ENCODE peak calls at places on chromosomes 13 and 19, in ten cellular contexts. One of them, this sample, is unnamed.

GRCh38 chr19:32691952-32692726 is 518 bp downstream of the NUDT19 start:
- DNase-seq in iPS-NIHi11: peak; percentile 75
- DNase-seq in M059J: peak; percentile 68
- DNase-seq in H54: peak; percentile 46
- DNase-seq in lung: peak; percentile 74
- DNase-seq in stimulated activated CD4-positive, alpha-beta T cell treated with anti-CD3 and anti-CD28 coated beads, TNF-alpha, amount 100 ng/mL, for 24 hours: peak; percentile 43
- DNase-seq in COLO829: no peak
- DNase-seq in esophagus squamous epithelium: peak; percentile 27
- DNase-seq in K562: peak; percentile 58
- DNase-seq in MV-4-11: peak; percentile 67
- DNase-seq in this sample: peak; percentile 61

GRCh38 chr13:80259159-80259558 is 81.8 kb downstream of the SPRY2 start:
- DNase-seq in iPS-NIHi11: no peak
- DNase-seq in M059J: no peak
- DNase-seq in H54: no peak
- DNase-seq in lung: no peak
- DNase-seq in stimulated activated CD4-positive, alpha-beta T cell treated with anti-CD3 and anti-CD28 coated beads, TNF-alpha, amount 100 ng/mL, for 24 hours: no peak
- DNase-seq in COLO829: no peak
- DNase-seq in esophagus squamous epithelium: no peak
- DNase-seq in K562: no peak
- DNase-seq in MV-4-11: no peak
- DNase-seq in this sample: no peak

GRCh38 chr13:23578411-23579071 is 8.3 kb downstream of the TNFRSF19 start:
- DNase-seq in iPS-NIHi11: peak; percentile 74
- DNase-seq in M059J: peak; percentile 73
- DNase-seq in H54: peak; percentile 30
- DNase-seq in lung: peak; percentile 75
- DNase-seq in stimulated activated CD4-positive, alpha-beta T cell treated with anti-CD3 and anti-CD28 coated beads, TNF-alpha, amount 100 ng/mL, for 24 hours: peak; percentile 45
- DNase-seq in COLO829: no peak
- DNase-seq in esophagus squamous epithelium: no peak
- DNase-seq in K562: peak; percentile 48
- DNase-seq in MV-4-11: peak; percentile 47
- DNase-seq in this sample: peak; percentile 75

GRCh38 chr19:50512999-50513745 is 541 bp downstream of the ASPDH start:
- DNase-seq in iPS-NIHi11: no peak
- DNase-seq in M059J: no peak
- DNase-seq in H54: no peak
- DNase-seq in lung: no peak
- DNase-seq in stimulated activated CD4-positive, alpha-beta T cell treated with anti-CD3 and anti-CD28 coated beads, TNF-alpha, amount 100 ng/mL, for 24 hours: no peak
- DNase-seq in COLO829: no peak
- DNase-seq in esophagus squamous epithelium: no peak
- DNase-seq in K562: no peak
- DNase-seq in MV-4-11: no peak
- DNase-seq in this sample: no peak

GRCh38 chr19:3612330-3612729 is 5.7 kb upstream of the TBXA2R start:
- DNase-seq in iPS-NIHi11: no peak
- DNase-seq in M059J: no peak
- DNase-seq in H54: no peak
- DNase-seq in lung: no peak
- DNase-seq in stimulated activated CD4-positive, alpha-beta T cell treated with anti-CD3 and anti-CD28 coated beads, TNF-alpha, amount 100 ng/mL, for 24 hours: no peak
- DNase-seq in COLO829: no peak
- DNase-seq in esophagus squamous epithelium: no peak
- DNase-seq in K562: no peak
- DNase-seq in MV-4-11: no peak
- DNase-seq in this sample: no peak

GRCh38 chr19:5903054-5903501 is 512 bp downstream of the NDUFA11 start:
- DNase-seq in iPS-NIHi11: no peak
- DNase-seq in M059J: peak; percentile 50
- DNase-seq in H54: peak; percentile 45
- DNase-seq in lung: peak; percentile 47
- DNase-seq in stimulated activated CD4-positive, alpha-beta T cell treated with anti-CD3 and anti-CD28 coated beads, TNF-alpha, amount 100 ng/mL, for 24 hours: no peak
- DNase-seq in COLO829: no peak
- DNase-seq in esophagus squamous epithelium: no peak
- DNase-seq in K562: peak; percentile 39
- DNase-seq in MV-4-11: peak; percentile 28
- DNase-seq in this sample: no peak

GRCh38 chr13:33678906-33679657 is 138.9 kb upstream of the RFC3 start:
- DNase-seq in iPS-NIHi11: peak; percentile 29
- DNase-seq in M059J: peak; percentile 93
- DNase-seq in H54: peak; percentile 38
- DNase-seq in lung: peak; percentile 76
- DNase-seq in stimulated activated CD4-positive, alpha-beta T cell treated with anti-CD3 and anti-CD28 coated beads, TNF-alpha, amount 100 ng/mL, for 24 hours: peak; percentile 68
- DNase-seq in COLO829: peak; percentile 96
- DNase-seq in esophagus squamous epithelium: no peak
- DNase-seq in K562: peak; percentile 5
- DNase-seq in MV-4-11: no peak
- DNase-seq in this sample: no peak

GRCh38 chr13:100789481-100789880 is 114.9 kb upstream of the TMTC4 start:
- DNase-seq in iPS-NIHi11: no peak
- DNase-seq in M059J: peak; percentile 36
- DNase-seq in H54: no peak
- DNase-seq in lung: peak; percentile 78
- DNase-seq in stimulated activated CD4-positive, alpha-beta T cell treated with anti-CD3 and anti-CD28 coated beads, TNF-alpha, amount 100 ng/mL, for 24 hours: no peak
- DNase-seq in COLO829: peak; percentile 65
- DNase-seq in esophagus squamous epithelium: no peak
- DNase-seq in K562: no peak
- DNase-seq in MV-4-11: no peak
- DNase-seq in this sample: no peak

GRCh38 chr19:8571006-8571411 is 6.2 kb downstream of the MYO1F start:
- DNase-seq in iPS-NIHi11: peak; percentile 11
- DNase-seq in M059J: peak; percentile 88
- DNase-seq in H54: peak; percentile 80
- DNase-seq in lung: peak; percentile 57
- DNase-seq in stimulated activated CD4-positive, alpha-beta T cell treated with anti-CD3 and anti-CD28 coated beads, TNF-alpha, amount 100 ng/mL, for 24 hours: no peak
- DNase-seq in COLO829: no peak
- DNase-seq in esophagus squamous epithelium: no peak
- DNase-seq in K562: no peak
- DNase-seq in MV-4-11: peak; percentile 96
- DNase-seq in this sample: no peak

GRCh38 chr19:40528078-40528477 is 48.6 kb upstream of the SHKBP1 start:
- DNase-seq in iPS-NIHi11: no peak
- DNase-seq in M059J: no peak
- DNase-seq in H54: no peak
- DNase-seq in lung: no peak
- DNase-seq in stimulated activated CD4-positive, alpha-beta T cell treated with anti-CD3 and anti-CD28 coated beads, TNF-alpha, amount 100 ng/mL, for 24 hours: no peak
- DNase-seq in COLO829: no peak
- DNase-seq in esophagus squamous epithelium: no peak
- DNase-seq in K562: no peak
- DNase-seq in MV-4-11: no peak
- DNase-seq in this sample: no peak

GRCh38 chr19:14786421-14786851 is 8.1 kb upstream of the ADGRE2 start:
- DNase-seq in iPS-NIHi11: peak; percentile 31
- DNase-seq in M059J: no peak
- DNase-seq in H54: peak; percentile 30
- DNase-seq in lung: no peak
- DNase-seq in stimulated activated CD4-positive, alpha-beta T cell treated with anti-CD3 and anti-CD28 coated beads, TNF-alpha, amount 100 ng/mL, for 24 hours: no peak
- DNase-seq in COLO829: no peak
- DNase-seq in esophagus squamous epithelium: no peak
- DNase-seq in K562: peak; percentile 74
- DNase-seq in MV-4-11: peak; percentile 20
- DNase-seq in this sample: peak; percentile 78

GRCh38 chr13:21463424-21463823 is 4.3 kb upstream of the ZDHHC20 start:
- DNase-seq in iPS-NIHi11: no peak
- DNase-seq in M059J: no peak
- DNase-seq in H54: no peak
- DNase-seq in lung: no peak
- DNase-seq in stimulated activated CD4-positive, alpha-beta T cell treated with anti-CD3 and anti-CD28 coated beads, TNF-alpha, amount 100 ng/mL, for 24 hours: no peak
- DNase-seq in COLO829: no peak
- DNase-seq in esophagus squamous epithelium: no peak
- DNase-seq in K562: no peak
- DNase-seq in MV-4-11: no peak
- DNase-seq in this sample: no peak

GRCh38 chr13:45361596-45362206 is 20.7 kb upstream of the TPT1 start:
- DNase-seq in iPS-NIHi11: no peak
- DNase-seq in M059J: peak; percentile 70
- DNase-seq in H54: peak; percentile 55
- DNase-seq in lung: no peak
- DNase-seq in stimulated activated CD4-positive, alpha-beta T cell treated with anti-CD3 and anti-CD28 coated beads, TNF-alpha, amount 100 ng/mL, for 24 hours: no peak
- DNase-seq in COLO829: no peak
- DNase-seq in esophagus squamous epithelium: no peak
- DNase-seq in K562: peak; percentile 41
- DNase-seq in MV-4-11: no peak
- DNase-seq in this sample: no peak

GRCh38 chr19:47503130-47503822 is 11.6 kb downstream of the NAPA start:
- DNase-seq in iPS-NIHi11: no peak
- DNase-seq in M059J: no peak
- DNase-seq in H54: no peak
- DNase-seq in lung: no peak
- DNase-seq in stimulated activated CD4-positive, alpha-beta T cell treated with anti-CD3 and anti-CD28 coated beads, TNF-alpha, amount 100 ng/mL, for 24 hours: no peak
- DNase-seq in COLO829: no peak
- DNase-seq in esophagus squamous epithelium: no peak
- DNase-seq in K562: no peak
- DNase-seq in MV-4-11: no peak
- DNase-seq in this sample: no peak

GRCh38 chr19:5961969-5962945 is 15.7 kb downstream of the RANBP3 start:
- DNase-seq in iPS-NIHi11: no peak
- DNase-seq in M059J: no peak
- DNase-seq in H54: no peak
- DNase-seq in lung: peak; percentile 76
- DNase-seq in stimulated activated CD4-positive, alpha-beta T cell treated with anti-CD3 and anti-CD28 coated beads, TNF-alpha, amount 100 ng/mL, for 24 hours: no peak
- DNase-seq in COLO829: peak; percentile 62
- DNase-seq in esophagus squamous epithelium: no peak
- DNase-seq in K562: no peak
- DNase-seq in MV-4-11: peak; percentile 77
- DNase-seq in this sample: no peak

GRCh38 chr13:85543144-85543543 is 256.1 kb downstream of the SLITRK6 start:
- DNase-seq in iPS-NIHi11: no peak
- DNase-seq in M059J: no peak
- DNase-seq in H54: no peak
- DNase-seq in lung: no peak
- DNase-seq in stimulated activated CD4-positive, alpha-beta T cell treated with anti-CD3 and anti-CD28 coated beads, TNF-alpha, amount 100 ng/mL, for 24 hours: no peak
- DNase-seq in COLO829: no peak
- DNase-seq in esophagus squamous epithelium: no peak
- DNase-seq in K562: no peak
- DNase-seq in MV-4-11: no peak
- DNase-seq in this sample: no peak

GRCh38 chr13:36445806-36446423 is 13.6 kb downstream of the CCNA1 start:
- DNase-seq in iPS-NIHi11: no peak
- DNase-seq in M059J: no peak
- DNase-seq in H54: no peak
- DNase-seq in lung: no peak
- DNase-seq in stimulated activated CD4-positive, alpha-beta T cell treated with anti-CD3 and anti-CD28 coated beads, TNF-alpha, amount 100 ng/mL, for 24 hours: no peak
- DNase-seq in COLO829: no peak
- DNase-seq in esophagus squamous epithelium: no peak
- DNase-seq in K562: no peak
- DNase-seq in MV-4-11: no peak
- DNase-seq in this sample: no peak

GRCh38 chr19:43643326-43643725 is 3.7 kb upstream of the CADM4 start:
- DNase-seq in iPS-NIHi11: no peak
- DNase-seq in M059J: no peak
- DNase-seq in H54: no peak
- DNase-seq in lung: no peak
- DNase-seq in stimulated activated CD4-positive, alpha-beta T cell treated with anti-CD3 and anti-CD28 coated beads, TNF-alpha, amount 100 ng/mL, for 24 hours: no peak
- DNase-seq in COLO829: no peak
- DNase-seq in esophagus squamous epithelium: no peak
- DNase-seq in K562: no peak
- DNase-seq in MV-4-11: no peak
- DNase-seq in this sample: no peak

GRCh38 chr19:5926641-5927438 is 12.8 kb downstream of the CAPS start:
- DNase-seq in iPS-NIHi11: no peak
- DNase-seq in M059J: peak; percentile 14
- DNase-seq in H54: no peak
- DNase-seq in lung: no peak
- DNase-seq in stimulated activated CD4-positive, alpha-beta T cell treated with anti-CD3 and anti-CD28 coated beads, TNF-alpha, amount 100 ng/mL, for 24 hours: no peak
- DNase-seq in COLO829: no peak
- DNase-seq in esophagus squamous epithelium: no peak
- DNase-seq in K562: no peak
- DNase-seq in MV-4-11: no peak
- DNase-seq in this sample: no peak

GRCh38 chr19:2275588-2276428 is 6.2 kb downstream of the PEAK3 start:
- DNase-seq in iPS-NIHi11: no peak
- DNase-seq in M059J: no peak
- DNase-seq in H54: no peak
- DNase-seq in lung: peak; percentile 28
- DNase-seq in stimulated activated CD4-positive, alpha-beta T cell treated with anti-CD3 and anti-CD28 coated beads, TNF-alpha, amount 100 ng/mL, for 24 hours: no peak
- DNase-seq in COLO829: no peak
- DNase-seq in esophagus squamous epithelium: no peak
- DNase-seq in K562: no peak
- DNase-seq in MV-4-11: no peak
- DNase-seq in this sample: no peak

GRCh38 chr19:16117594-16118033 is 5.9 kb downstream of the RAB8A start:
- DNase-seq in iPS-NIHi11: peak; percentile 59
- DNase-seq in M059J: no peak
- DNase-seq in H54: no peak
- DNase-seq in lung: no peak
- DNase-seq in stimulated activated CD4-positive, alpha-beta T cell treated with anti-CD3 and anti-CD28 coated beads, TNF-alpha, amount 100 ng/mL, for 24 hours: no peak
- DNase-seq in COLO829: no peak
- DNase-seq in esophagus squamous epithelium: no peak
- DNase-seq in K562: no peak
- DNase-seq in MV-4-11: peak; percentile 58
- DNase-seq in this sample: peak; percentile 30

GRCh38 chr13:49098198-49098597 is 121.9 kb upstream of the MLNR start:
- DNase-seq in iPS-NIHi11: no peak
- DNase-seq in M059J: peak; percentile 92
- DNase-seq in H54: no peak
- DNase-seq in lung: no peak
- DNase-seq in stimulated activated CD4-positive, alpha-beta T cell treated with anti-CD3 and anti-CD28 coated beads, TNF-alpha, amount 100 ng/mL, for 24 hours: no peak
- DNase-seq in COLO829: peak; percentile 54
- DNase-seq in esophagus squamous epithelium: no peak
- DNase-seq in K562: no peak
- DNase-seq in MV-4-11: no peak
- DNase-seq in this sample: no peak

GRCh38 chr19:3333662-3334061 is 32.7 kb upstream of the NFIC start:
- DNase-seq in iPS-NIHi11: no peak
- DNase-seq in M059J: no peak
- DNase-seq in H54: no peak
- DNase-seq in lung: no peak
- DNase-seq in stimulated activated CD4-positive, alpha-beta T cell treated with anti-CD3 and anti-CD28 coated beads, TNF-alpha, amount 100 ng/mL, for 24 hours: no peak
- DNase-seq in COLO829: no peak
- DNase-seq in esophagus squamous epithelium: no peak
- DNase-seq in K562: no peak
- DNase-seq in MV-4-11: no peak
- DNase-seq in this sample: no peak

GRCh38 chr13:67416047-67416925 is 186.2 kb upstream of the PCDH9 start:
- DNase-seq in iPS-NIHi11: peak; percentile 61
- DNase-seq in M059J: no peak
- DNase-seq in H54: peak; percentile 35
- DNase-seq in lung: no peak
- DNase-seq in stimulated activated CD4-positive, alpha-beta T cell treated with anti-CD3 and anti-CD28 coated beads, TNF-alpha, amount 100 ng/mL, for 24 hours: no peak
- DNase-seq in COLO829: peak; percentile 13
- DNase-seq in esophagus squamous epithelium: no peak
- DNase-seq in K562: no peak
- DNase-seq in MV-4-11: peak; percentile 4
- DNase-seq in this sample: peak; percentile 79

GRCh38 chr13:62060570-62060969 is 644.9 kb upstream of the PCDH20 start:
- DNase-seq in iPS-NIHi11: peak; percentile 5
- DNase-seq in M059J: no peak
- DNase-seq in H54: no peak
- DNase-seq in lung: no peak
- DNase-seq in stimulated activated CD4-positive, alpha-beta T cell treated with anti-CD3 and anti-CD28 coated beads, TNF-alpha, amount 100 ng/mL, for 24 hours: no peak
- DNase-seq in COLO829: no peak
- DNase-seq in esophagus squamous epithelium: no peak
- DNase-seq in K562: no peak
- DNase-seq in MV-4-11: no peak
- DNase-seq in this sample: no peak

GRCh38 chr13:29771247-29771646 is 79.2 kb downstream of the UBL3 start:
- DNase-seq in iPS-NIHi11: no peak
- DNase-seq in M059J: peak; percentile 22
- DNase-seq in H54: no peak
- DNase-seq in lung: no peak
- DNase-seq in stimulated activated CD4-positive, alpha-beta T cell treated with anti-CD3 and anti-CD28 coated beads, TNF-alpha, amount 100 ng/mL, for 24 hours: no peak
- DNase-seq in COLO829: no peak
- DNase-seq in esophagus squamous epithelium: no peak
- DNase-seq in K562: no peak
- DNase-seq in MV-4-11: peak; percentile 26
- DNase-seq in this sample: no peak

GRCh38 chr13:28699246-28699645 is 19.5 kb downstream of the SLC46A3 start:
- DNase-seq in iPS-NIHi11: no peak
- DNase-seq in M059J: no peak
- DNase-seq in H54: no peak
- DNase-seq in lung: no peak
- DNase-seq in stimulated activated CD4-positive, alpha-beta T cell treated with anti-CD3 and anti-CD28 coated beads, TNF-alpha, amount 100 ng/mL, for 24 hours: no peak
- DNase-seq in COLO829: no peak
- DNase-seq in esophagus squamous epithelium: no peak
- DNase-seq in K562: no peak
- DNase-seq in MV-4-11: no peak
- DNase-seq in this sample: no peak

GRCh38 chr13:109105899-109106298 is 476.5 kb downstream of the MYO16 start:
- DNase-seq in iPS-NIHi11: no peak
- DNase-seq in M059J: no peak
- DNase-seq in H54: no peak
- DNase-seq in lung: no peak
- DNase-seq in stimulated activated CD4-positive, alpha-beta T cell treated with anti-CD3 and anti-CD28 coated beads, TNF-alpha, amount 100 ng/mL, for 24 hours: no peak
- DNase-seq in COLO829: no peak
- DNase-seq in esophagus squamous epithelium: no peak
- DNase-seq in K562: no peak
- DNase-seq in MV-4-11: no peak
- DNase-seq in this sample: no peak